ENCODE peak calls at places on chromosomes 5 and 9, in six cellular contexts. One of them, this sample, is unnamed.

GRCh38 chr9:136840140-136840876 is 2.0 kb upstream of the AJM1 start:
- DNase-seq in GM12878: no peak
- DNase-seq in SK-N-SH: peak
- DNase-seq in HepG2: no peak
- DNase-seq in K562: peak
- DNase-seq in HCT116: no peak
- DNase-seq in this sample: no peak

GRCh38 chr5:138212828-138213160 is 329 bp downstream of the CDC23 start:
- DNase-seq in HepG2: no peak
- DNase-seq in SK-N-SH: no peak
- DNase-seq in GM12878: no peak
- DNase-seq in HCT116: no peak
- DNase-seq in K562: peak
- DNase-seq in this sample: peak

GRCh38 chr5:3330442-3330841 is 265.2 kb upstream of the IRX1 start:
- DNase-seq in SK-N-SH: no peak
- DNase-seq in K562: no peak
- DNase-seq in GM12878: no peak
- DNase-seq in HepG2: no peak
- DNase-seq in HCT116: no peak
- DNase-seq in this sample: no peak

GRCh38 chr9:89281106-89281505 is 29.9 kb upstream of the CKS2 start:
- DNase-seq in HCT116: no peak
- DNase-seq in HepG2: no peak
- DNase-seq in GM12878: no peak
- DNase-seq in SK-N-SH: no peak
- DNase-seq in K562: no peak
- DNase-seq in this sample: peak

GRCh38 chr5:174735498-174736350 is 11.3 kb downstream of the MSX2 start:
- DNase-seq in HCT116: peak
- DNase-seq in SK-N-SH: peak
- DNase-seq in HepG2: peak
- DNase-seq in K562: no peak
- DNase-seq in GM12878: no peak
- DNase-seq in this sample: peak

GRCh38 chr5:76522103-76522942 is 100.9 kb downstream of the F2RL2 start:
- DNase-seq in HepG2: peak
- DNase-seq in SK-N-SH: no peak
- DNase-seq in K562: no peak
- DNase-seq in GM12878: no peak
- DNase-seq in HCT116: no peak
- DNase-seq in this sample: no peak

GRCh38 chr9:21679432-21679831 is 123.0 kb upstream of the MTAP start:
- DNase-seq in HepG2: no peak
- DNase-seq in GM12878: no peak
- DNase-seq in SK-N-SH: no peak
- DNase-seq in K562: no peak
- DNase-seq in HCT116: no peak
- DNase-seq in this sample: no peak

GRCh38 chr5:64930672-64931318 is 162.1 kb downstream of the CWC27 start:
- DNase-seq in SK-N-SH: peak
- DNase-seq in K562: no peak
- DNase-seq in HepG2: no peak
- DNase-seq in HCT116: no peak
- DNase-seq in GM12878: no peak
- DNase-seq in this sample: no peak

DNA sequence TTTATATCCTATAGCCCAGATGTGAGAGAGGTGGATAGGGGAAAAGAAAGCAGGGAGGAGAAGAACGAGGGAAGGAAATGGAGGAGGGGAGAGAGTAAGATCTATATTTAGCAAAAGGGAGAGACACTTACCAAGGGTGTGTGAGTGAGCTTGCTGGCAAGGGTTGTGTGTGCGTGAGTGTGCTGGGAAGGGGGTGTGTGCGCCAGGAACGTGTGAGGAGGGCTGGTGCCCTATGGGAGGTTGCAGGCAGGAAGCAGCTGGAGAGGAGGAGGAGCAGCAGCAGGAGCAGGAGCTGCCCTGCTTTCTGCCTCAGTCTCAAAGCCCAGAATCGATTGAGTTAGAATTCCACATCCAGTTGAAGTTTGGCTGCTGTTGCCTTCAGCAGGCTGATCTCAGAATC is 148.3 kb upstream of the RUSC2 start:
- DNase-seq in GM12878: no peak
- DNase-seq in K562: no peak
- DNase-seq in SK-N-SH: no peak
- DNase-seq in HepG2: no peak
- DNase-seq in HCT116: no peak
- DNase-seq in this sample: no peak
- TF ChIP-seq JUND in GM12878: no peak
- TF ChIP-seq JUND in K562: no peak
- TF ChIP-seq JUND in SK-N-SH: no peak
- TF ChIP-seq JUND in HepG2: no peak
- TF ChIP-seq JUND in HCT116: no peak
- TF ChIP-seq JUND in this sample: no peak

DNA sequence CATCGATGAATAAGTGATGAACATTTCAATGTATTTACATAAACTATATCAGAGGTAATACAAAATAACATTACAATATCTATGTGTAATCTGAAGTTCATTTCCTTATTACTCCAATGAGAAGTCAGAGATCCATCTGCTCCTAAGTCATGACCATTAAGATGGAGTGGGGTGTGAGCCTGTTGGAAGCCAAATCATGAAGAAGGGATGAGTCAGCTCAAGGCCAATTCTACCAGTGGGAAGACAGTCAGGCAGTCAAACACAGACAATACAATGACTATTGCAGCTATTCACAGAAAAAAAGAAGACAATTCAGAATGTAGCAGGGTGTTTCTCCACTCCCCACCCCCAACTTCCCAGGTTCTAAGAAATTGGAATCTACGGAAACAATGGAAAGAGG is 155.0 kb downstream of the NFIB start:
- DNase-seq in HepG2: no peak
- DNase-seq in GM12878: no peak
- DNase-seq in K562: no peak
- DNase-seq in SK-N-SH: no peak
- DNase-seq in HCT116: no peak
- DNase-seq in this sample: no peak
- TF ChIP-seq JUND in HepG2: no peak
- TF ChIP-seq JUND in GM12878: no peak
- TF ChIP-seq JUND in K562: no peak
- TF ChIP-seq JUND in SK-N-SH: peak
- TF ChIP-seq JUND in HCT116: no peak
- TF ChIP-seq JUND in this sample: no peak

GRCh38 chr5:377326-377981 is 55.9 kb downstream of the AHRR start:
- DNase-seq in K562: no peak
- DNase-seq in HCT116: no peak
- DNase-seq in HepG2: no peak
- DNase-seq in GM12878: no peak
- DNase-seq in SK-N-SH: no peak
- DNase-seq in this sample: no peak
- TF ChIP-seq JUND in K562: no peak
- TF ChIP-seq JUND in HCT116: no peak
- TF ChIP-seq JUND in HepG2: no peak
- TF ChIP-seq JUND in GM12878: no peak
- TF ChIP-seq JUND in SK-N-SH: no peak
- TF ChIP-seq JUND in this sample: no peak

GRCh38 chr5:158499680-158499998 is 600.1 kb downstream of the EBF1 start:
- DNase-seq in SK-N-SH: no peak
- DNase-seq in K562: no peak
- DNase-seq in HepG2: no peak
- DNase-seq in GM12878: no peak
- DNase-seq in HCT116: no peak
- DNase-seq in this sample: no peak
- TF ChIP-seq JUND in SK-N-SH: no peak
- TF ChIP-seq JUND in K562: no peak
- TF ChIP-seq JUND in HepG2: no peak
- TF ChIP-seq JUND in GM12878: no peak
- TF ChIP-seq JUND in HCT116: no peak
- TF ChIP-seq JUND in this sample: no peak

GRCh38 chr9:97304586-97304985 is 2.9 kb upstream of the CCDC180 start:
- DNase-seq in GM12878: no peak
- DNase-seq in HCT116: no peak
- DNase-seq in SK-N-SH: no peak
- DNase-seq in K562: no peak
- DNase-seq in HepG2: no peak
- DNase-seq in this sample: no peak

GRCh38 chr9:97309260-97309659 is 1.8 kb downstream of the CCDC180 start:
- DNase-seq in GM12878: no peak
- DNase-seq in K562: no peak
- DNase-seq in HepG2: no peak
- DNase-seq in HCT116: no peak
- DNase-seq in SK-N-SH: no peak
- DNase-seq in this sample: no peak

GRCh38 chr9:97305501-97306298 is 1.8 kb upstream of the CCDC180 start:
- DNase-seq in SK-N-SH: no peak
- DNase-seq in GM12878: no peak
- DNase-seq in K562: no peak
- DNase-seq in HepG2: no peak
- DNase-seq in HCT116: no peak
- DNase-seq in this sample: no peak

GRCh38 chr9:97307500-97308163 is at the start of gene CCDC180:
- DNase-seq in SK-N-SH: no peak
- DNase-seq in HCT116: no peak
- DNase-seq in HepG2: no peak
- DNase-seq in K562: no peak
- DNase-seq in GM12878: no peak
- DNase-seq in this sample: no peak

DNA sequence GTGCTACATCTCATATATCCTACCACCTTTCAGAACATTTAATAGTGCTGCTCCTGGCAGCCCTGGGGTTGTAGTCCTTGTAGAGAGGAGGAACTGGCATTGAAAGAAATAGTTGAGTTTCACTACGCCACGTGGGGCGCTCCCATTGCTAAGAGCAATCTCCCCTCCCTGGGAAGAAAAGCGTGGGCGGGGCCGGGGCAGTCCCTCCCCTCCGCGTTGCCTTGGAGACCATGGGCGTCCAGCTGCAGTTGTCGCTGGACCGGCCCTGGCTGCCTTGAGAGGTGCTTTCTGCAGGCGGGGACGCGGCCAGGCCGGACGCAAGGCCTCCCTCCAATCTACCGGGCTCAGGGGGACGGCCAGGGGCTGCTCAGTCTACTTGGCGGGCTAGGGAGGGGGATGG is 368 bp upstream of the CCDC180 start:
- DNase-seq in SK-N-SH: peak
- DNase-seq in HCT116: no peak
- DNase-seq in GM12878: no peak
- DNase-seq in K562: peak
- DNase-seq in HepG2: no peak
- DNase-seq in this sample: no peak
- TF ChIP-seq JUND in SK-N-SH: no peak
- TF ChIP-seq JUND in HCT116: no peak
- TF ChIP-seq JUND in GM12878: no peak
- TF ChIP-seq JUND in K562: no peak
- TF ChIP-seq JUND in HepG2: no peak
- TF ChIP-seq JUND in this sample: no peak

GRCh38 chr5:36607114-36607561 is 732 bp downstream of the SLC1A3 start:
- DNase-seq in SK-N-SH: no peak
- DNase-seq in HepG2: no peak
- DNase-seq in HCT116: peak
- DNase-seq in K562: no peak
- DNase-seq in GM12878: no peak
- DNase-seq in this sample: peak
- TF ChIP-seq JUND in SK-N-SH: no peak
- TF ChIP-seq JUND in HepG2: no peak
- TF ChIP-seq JUND in HCT116: no peak
- TF ChIP-seq JUND in K562: no peak
- TF ChIP-seq JUND in GM12878: no peak
- TF ChIP-seq JUND in this sample: no peak

This sample was measured in T47D.